ENCODE peak calls at places on chromosomes 5 and 9, in four cellular contexts. One of them, this sample, is unnamed.

GRCh38 chr9:97425336-97425991 is 13.6 kb downstream of the TDRD7 start:
- DNase-seq in astrocyte of the spinal cord: no peak
- DNase-seq in brain microvascular endothelial cell: no peak
- DNase-seq in ovary: no peak
- DNase-seq in this sample: no peak

GRCh38 chr5:80072103-80073073 is 37.2 kb downstream of the THBS4 start:
- DNase-seq in brain microvascular endothelial cell: no peak
- DNase-seq in ovary: no peak
- DNase-seq in astrocyte of the spinal cord: no peak
- DNase-seq in this sample: peak; percentile 71

GRCh38 chr9:86102626-86103025 is 3.3 kb upstream of the GOLM1 start:
- DNase-seq in astrocyte of the spinal cord: no peak
- DNase-seq in brain microvascular endothelial cell: no peak
- DNase-seq in ovary: no peak
- DNase-seq in this sample: no peak

GRCh38 chr5:133041157-133041784 is 10.5 kb upstream of the HSPA4 start:
- DNase-seq in astrocyte of the spinal cord: no peak
- DNase-seq in brain microvascular endothelial cell: no peak
- DNase-seq in ovary: no peak
- DNase-seq in this sample: no peak

GRCh38 chr9:72577212-72577753 is 55.9 kb downstream of the TMC1 start:
- DNase-seq in ovary: no peak
- DNase-seq in brain microvascular endothelial cell: no peak
- DNase-seq in astrocyte of the spinal cord: peak; percentile 81
- DNase-seq in this sample: peak; percentile 80

GRCh38 chr5:77798448-77798847 is 22.3 kb upstream of the TBCA start:
- DNase-seq in ovary: no peak
- DNase-seq in brain microvascular endothelial cell: no peak
- DNase-seq in astrocyte of the spinal cord: no peak
- DNase-seq in this sample: no peak

GRCh38 chr9:37495571-37495970 is 9.8 kb downstream of the POLR1E start:
- DNase-seq in astrocyte of the spinal cord: no peak
- DNase-seq in ovary: no peak
- DNase-seq in brain microvascular endothelial cell: no peak
- DNase-seq in this sample: no peak

GRCh38 chr5:103624035-103624461 is 61.5 kb upstream of the NUDT12 start:
- DNase-seq in ovary: no peak
- DNase-seq in brain microvascular endothelial cell: peak; percentile 60
- DNase-seq in astrocyte of the spinal cord: peak; percentile 91
- DNase-seq in this sample: peak; percentile 34

GRCh38 chr5:170195876-170196275 is 36.9 kb upstream of the C5orf58 start:
- DNase-seq in astrocyte of the spinal cord: no peak
- DNase-seq in brain microvascular endothelial cell: no peak
- DNase-seq in ovary: no peak
- DNase-seq in this sample: no peak

GRCh38 chr5:168006473-168007130 is 284.8 kb upstream of the WWC1 start:
- DNase-seq in brain microvascular endothelial cell: no peak
- DNase-seq in astrocyte of the spinal cord: no peak
- DNase-seq in ovary: peak; percentile 60
- DNase-seq in this sample: no peak

GRCh38 chr5:35117960-35118359 is 70.2 kb upstream of the AGXT2 start:
- DNase-seq in ovary: no peak
- DNase-seq in astrocyte of the spinal cord: peak; percentile 54
- DNase-seq in brain microvascular endothelial cell: peak; percentile 75
- DNase-seq in this sample: peak; percentile 37

GRCh38 chr5:40484495-40484894 is 195.2 kb upstream of the PTGER4 start:
- DNase-seq in astrocyte of the spinal cord: no peak
- DNase-seq in brain microvascular endothelial cell: no peak
- DNase-seq in ovary: no peak
- DNase-seq in this sample: no peak

GRCh38 chr5:68950111-68950510 is 143.7 kb upstream of the SLC30A5 start:
- DNase-seq in ovary: no peak
- DNase-seq in astrocyte of the spinal cord: no peak
- DNase-seq in brain microvascular endothelial cell: no peak
- DNase-seq in this sample: no peak

GRCh38 chr5:137613554-137614265 is 114.6 kb upstream of the SPOCK1 start:
- DNase-seq in ovary: no peak
- DNase-seq in brain microvascular endothelial cell: no peak
- DNase-seq in astrocyte of the spinal cord: no peak
- DNase-seq in this sample: peak; percentile 43

GRCh38 chr5:123047706-123048105 is 11.2 kb upstream of the PPIC start:
- DNase-seq in astrocyte of the spinal cord: no peak
- DNase-seq in brain microvascular endothelial cell: no peak
- DNase-seq in ovary: no peak
- DNase-seq in this sample: peak; percentile 31

GRCh38 chr5:132742626-132743025 is 4.6 kb upstream of the CCNI2 start:
- DNase-seq in brain microvascular endothelial cell: no peak
- DNase-seq in ovary: no peak
- DNase-seq in astrocyte of the spinal cord: no peak
- DNase-seq in this sample: no peak

GRCh38 chr5:107607656-107608368 is 62.9 kb downstream of the EFNA5 start:
- DNase-seq in ovary: no peak
- DNase-seq in brain microvascular endothelial cell: no peak
- DNase-seq in astrocyte of the spinal cord: no peak
- DNase-seq in this sample: peak; percentile 46

GRCh38 chr9:27967236-27967635 is 394.0 kb upstream of the C9orf72 start:
- DNase-seq in ovary: no peak
- DNase-seq in astrocyte of the spinal cord: no peak
- DNase-seq in brain microvascular endothelial cell: no peak
- DNase-seq in this sample: no peak

GRCh38 chr9:93677641-93678136 is 101.3 kb downstream of the PHF2 start:
- DNase-seq in ovary: no peak
- DNase-seq in brain microvascular endothelial cell: no peak
- DNase-seq in astrocyte of the spinal cord: no peak
- DNase-seq in this sample: no peak

GRCh38 chr5:155024015-155024414 is 10.5 kb downstream of the KIF4B start:
- DNase-seq in brain microvascular endothelial cell: no peak
- DNase-seq in ovary: no peak
- DNase-seq in astrocyte of the spinal cord: no peak
- DNase-seq in this sample: no peak

GRCh38 chr9:95425910-95426551 is 90.7 kb downstream of the PTCH1 start:
- DNase-seq in astrocyte of the spinal cord: peak; percentile 32
- DNase-seq in ovary: no peak
- DNase-seq in brain microvascular endothelial cell: no peak
- DNase-seq in this sample: no peak

GRCh38 chr5:130964238-130965192 is 200.5 kb downstream of the HINT1 start:
- DNase-seq in astrocyte of the spinal cord: no peak
- DNase-seq in brain microvascular endothelial cell: no peak
- DNase-seq in ovary: no peak
- DNase-seq in this sample: no peak

GRCh38 chr5:14296533-14297331 is 153.6 kb downstream of the TRIO start:
- DNase-seq in ovary: no peak
- DNase-seq in astrocyte of the spinal cord: peak; percentile 33
- DNase-seq in brain microvascular endothelial cell: no peak
- DNase-seq in this sample: no peak

GRCh38 chr5:10612251-10612650 is 48.4 kb downstream of the ANKRD33B start:
- DNase-seq in astrocyte of the spinal cord: no peak
- DNase-seq in brain microvascular endothelial cell: no peak
- DNase-seq in ovary: no peak
- DNase-seq in this sample: no peak
- TF ChIP-seq CTCF in astrocyte of the spinal cord: no peak
- TF ChIP-seq CTCF in brain microvascular endothelial cell: no peak
- TF ChIP-seq CTCF in ovary: no peak
- TF ChIP-seq CTCF in this sample: no peak

GRCh38 chr9:117114768-117115167 is 300.1 kb downstream of the ASTN2 start:
- DNase-seq in brain microvascular endothelial cell: no peak
- DNase-seq in astrocyte of the spinal cord: no peak
- DNase-seq in ovary: no peak
- DNase-seq in this sample: no peak
- H3K4me3 ChIP-seq in brain microvascular endothelial cell: no peak overlapping the region
- H3K4me3 ChIP-seq in astrocyte of the spinal cord: no peak overlapping the region
- H3K4me3 ChIP-seq in ovary: no peak overlapping the region
- H3K4me3 ChIP-seq in this sample: no peak overlapping the region

DNA sequence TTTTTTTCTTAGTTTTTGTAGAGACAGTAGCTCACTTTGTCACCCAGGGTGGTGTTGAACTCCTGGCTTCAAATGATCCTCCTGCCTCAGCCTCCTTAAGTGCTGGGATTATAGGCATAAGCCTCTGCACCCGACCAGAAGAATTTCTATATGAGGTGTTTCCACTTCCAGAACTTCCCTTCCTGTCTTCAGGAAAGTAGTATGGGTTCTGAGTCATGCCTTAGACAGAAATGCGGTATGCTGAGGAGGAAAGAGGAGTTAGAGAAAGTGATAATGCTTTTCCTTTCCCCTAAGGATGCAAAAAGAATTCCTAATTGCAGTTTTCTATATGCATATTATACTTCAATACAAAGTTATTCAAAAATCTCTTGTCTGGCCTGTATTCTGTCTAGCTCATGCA is 16.5 kb upstream of the ADAMTSL1 start:
- DNase-seq in ovary: no peak
- DNase-seq in brain microvascular endothelial cell: no peak
- DNase-seq in astrocyte of the spinal cord: peak; percentile 14
- DNase-seq in this sample: peak; percentile 60
- TF ChIP-seq CTCF in ovary: no peak
- TF ChIP-seq CTCF in brain microvascular endothelial cell: no peak
- TF ChIP-seq CTCF in astrocyte of the spinal cord: no peak
- TF ChIP-seq CTCF in this sample: no peak

GRCh38 chr5:109694451-109694891 is 4.7 kb downstream of the MAN2A1 start:
- DNase-seq in ovary: no peak
- DNase-seq in astrocyte of the spinal cord: peak; percentile 51
- DNase-seq in brain microvascular endothelial cell: no peak
- DNase-seq in this sample: no peak

GRCh38 chr5:109692852-109693251 is 3.1 kb downstream of the MAN2A1 start:
- DNase-seq in astrocyte of the spinal cord: no peak
- DNase-seq in brain microvascular endothelial cell: no peak
- DNase-seq in ovary: no peak
- DNase-seq in this sample: no peak

GRCh38 chr5:109692011-109692410 is 2.3 kb downstream of the MAN2A1 start:
- DNase-seq in ovary: no peak
- DNase-seq in astrocyte of the spinal cord: peak; percentile 73
- DNase-seq in brain microvascular endothelial cell: peak; percentile 15
- DNase-seq in this sample: peak; percentile 74

GRCh38 chr5:109695005-109695926 is 5.5 kb downstream of the MAN2A1 start:
- DNase-seq in brain microvascular endothelial cell: no peak
- DNase-seq in ovary: no peak
- DNase-seq in astrocyte of the spinal cord: no peak
- DNase-seq in this sample: no peak

GRCh38 chr5:109693535-109694152 is 3.9 kb downstream of the MAN2A1 start:
- DNase-seq in brain microvascular endothelial cell: no peak
- DNase-seq in astrocyte of the spinal cord: no peak
- DNase-seq in ovary: no peak
- DNase-seq in this sample: no peak
- H3K4me3 ChIP-seq in brain microvascular endothelial cell: no peak overlapping the region
- H3K4me3 ChIP-seq in astrocyte of the spinal cord: no peak overlapping the region
- H3K4me3 ChIP-seq in ovary: no peak overlapping the region
- H3K4me3 ChIP-seq in this sample: peak overlapping the region; percentile 3

This sample was measured in foreskin fibroblast.